ENCODE peak calls at places on chromosomes 12 and 14, in four cellular contexts. H is A549, X is K562, U is GM12878. R is an unnamed sample.

GRCh38 chr12:29309320-29309902 is 71.6 kb downstream of the ERGIC2 start:
- DNase-seq in X (no peak), U (no peak), H (no peak), R (peak)

GRCh38 chr12:87929346-87929745 is 99.9 kb downstream of the C12orf50 start:
- DNase-seq in X (no peak), H (no peak), U (no peak), R (no peak)

GRCh38 chr12:8475508-8475907 is 19.7 kb downstream of the CLEC6A start:
- DNase-seq in H (no peak), U (no peak), X (no peak), R (no peak)

GRCh38 chr12:100346660-100347059 is 10.2 kb upstream of the SLC17A8 start:
- DNase-seq in H (no peak), U (no peak), X (no peak), R (peak)

GRCh38 chr14:92644166-92644565 is 104.3 kb downstream of the LGMN start:
- DNase-seq in X (no peak), U (no peak), H (no peak), R (peak)

GRCh38 chr12:76010732-76011458 is 20.7 kb downstream of the PHLDA1 start:
- DNase-seq in U (no peak), X (no peak), H (no peak), R (peak)

GRCh38 chr12:123099556-123100192 is 51.2 kb downstream of the PITPNM2 start:
- DNase-seq in X (no peak), H (no peak), U (no peak), R (no peak)

GRCh38 chr12:76186507-76186906 is 102.0 kb upstream of the NAP1L1 start:
- DNase-seq in U (no peak), H (no peak), X (no peak), R (peak)

GRCh38 chr12:40634431-40635131 is 57.7 kb upstream of the CNTN1 start:
- DNase-seq in H (no peak), U (no peak), X (no peak), R (no peak)

GRCh38 chr14:32576088-32576795 is 247.1 kb downstream of the AKAP6 start:
- DNase-seq in H (peak), U (no peak), X (peak), R (peak)

GRCh38 chr12:108615918-108616317 is 17.8 kb downstream of the SELPLG start:
- DNase-seq in H (no peak), U (no peak), X (no peak), R (no peak)

GRCh38 chr14:72517736-72518135 is 376.2 kb downstream of the DPF3 start:
- DNase-seq in H (no peak), X (no peak), U (no peak), R (no peak)

GRCh38 chr12:91687052-91688017 is 458.3 kb downstream of the BTG1 start:
- DNase-seq in H (no peak), U (peak), X (no peak), R (no peak)

GRCh38 chr12:90399317-90399716 is 555.7 kb downstream of the CCER1 start:
- DNase-seq in X (no peak), H (no peak), U (no peak), R (no peak)

GRCh38 chr14:63231733-63232132 is 27.5 kb downstream of the RHOJ start:
- DNase-seq in H (no peak), X (no peak), U (no peak), R (no peak)

GRCh38 chr14:28294834-28295440 is 471.6 kb upstream of the FOXG1 start:
- DNase-seq in H (no peak), U (no peak), X (no peak), R (no peak)

GRCh38 chr12:43856932-43857331 is 21.1 kb downstream of the TMEM117 start:
- DNase-seq in U (no peak), H (no peak), X (no peak), R (no peak)

GRCh38 chr12:76083761-76084276 is 666 bp downstream of the NAP1L1 start:
- DNase-seq in X (peak), H (peak), U (no peak), R (peak)

GRCh38 chr12:123019841-123020138 is 39.3 kb downstream of the ARL6IP4 start:
- DNase-seq in U (no peak), X (no peak), H (no peak), R (no peak)

GRCh38 chr14:100640481-100641273 is 53.5 kb upstream of the BEGAIN start:
- DNase-seq in X (no peak), H (no peak), U (peak), R (peak)

GRCh38 chr14:97878727-97879126 is 1081.5 kb downstream of the VRK1 start:
- DNase-seq in H (no peak), U (no peak), X (no peak), R (no peak)

GRCh38 chr14:72605921-72606220 is 288.0 kb downstream of the DPF3 start:
- DNase-seq in X (no peak), H (no peak), U (no peak), R (no peak)

GRCh38 chr14:105108516-105108864 is 43.3 kb upstream of the GPR132 start:
- DNase-seq in H (no peak), U (no peak), X (no peak), R (no peak)

GRCh38 chr12:90037740-90038139 is 329.1 kb upstream of the ATP2B1 start:
- DNase-seq in H (no peak), X (no peak), U (no peak), R (peak)

GRCh38 chr12:107557589-107558100 is 128.0 kb upstream of the PWP1 start:
- DNase-seq in H (no peak), U (no peak), X (no peak), R (no peak)

GRCh38 chr12:42291680-42292079 is 34.2 kb downstream of the ZCRB1 start:
- DNase-seq in X (no peak), H (no peak), U (no peak), R (no peak)

GRCh38 chr12:58358369-58358768 is 417.0 kb downstream of the ATP23 start:
- DNase-seq in X (no peak), H (no peak), U (no peak), R (no peak)

GRCh38 chr12:58387199-58387598 is 445.8 kb downstream of the ATP23 start:
- DNase-seq in X (no peak), H (no peak), U (no peak), R (peak)

GRCh38 chr12:18383203-18383602 is 121.9 kb downstream of the PIK3C2G start:
- DNase-seq in H (peak), U (no peak), X (no peak), R (peak)

GRCh38 chr12:89694542-89694941 is 14.1 kb downstream of the ATP2B1 start:
- DNase-seq in U (no peak), H (no peak), X (no peak), R (no peak)

GRCh38 chr12:121575952-121576615 is 4.7 kb downstream of the KDM2B start:
- DNase-seq in H (no peak), U (no peak), X (no peak), R (no peak)

GRCh38 chr14:92897922-92898599 is 24.9 kb upstream of the CHGA start:
- DNase-seq in H (no peak), X (no peak), U (no peak), R (no peak)

GRCh38 chr14:100375963-100376735 is 53.0 kb downstream of the SLC25A47 start:
- DNase-seq in U (peak), X (peak), H (peak), R (peak)

GRCh38 chr12:38456769-38457168 is 140.2 kb downstream of the ALG10B start:
- DNase-seq in X (no peak), U (no peak), H (no peak), R (no peak)

GRCh38 chr12:14884458-14884878 is 1.2 kb downstream of the MGP start:
- DNase-seq in H (no peak), X (no peak), U (peak), R (peak)

GRCh38 chr12:113409462-113410124 is 5.9 kb upstream of the SDS start:
- DNase-seq in U (no peak), H (no peak), X (no peak), R (no peak)

GRCh38 chr12:100553851-100554404 is 19.6 kb upstream of the GAS2L3 start:
- DNase-seq in H (no peak), X (no peak), U (no peak), R (peak)

DNA sequence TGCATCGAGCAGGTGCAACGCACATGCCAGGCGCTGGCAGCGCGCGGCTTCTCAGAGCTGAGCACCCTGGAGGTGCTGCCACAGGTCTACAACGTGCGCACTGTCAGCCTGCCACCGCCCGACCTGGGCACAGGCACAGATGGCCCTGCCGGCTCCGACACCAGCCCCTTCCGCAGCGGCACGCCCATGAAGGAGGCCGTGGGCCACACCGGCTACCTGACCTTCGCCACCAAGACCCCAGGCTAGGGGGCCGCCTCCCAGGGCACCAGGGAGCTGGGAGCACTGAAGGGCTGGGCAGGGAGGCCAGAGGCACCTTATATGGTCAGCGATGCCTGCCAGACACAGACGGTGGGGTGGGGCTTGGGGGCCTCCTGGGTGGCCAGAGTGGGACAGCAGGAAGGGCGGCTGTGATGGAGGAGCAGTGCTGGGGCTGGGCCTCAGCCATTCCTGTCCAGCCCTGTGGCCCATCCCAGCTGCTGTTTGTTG is 5.6 kb downstream of the TRMT61A start:
- DNase-seq in U (no peak), X (no peak), H (no peak), R (no peak)
- TF ChIP-seq CEBPB in U (no peak), X (no peak), H (no peak), R (no peak)

GRCh38 chr14:95338436-95338835 is 18.7 kb upstream of the CLMN start:
- DNase-seq in H (no peak), U (no peak), X (no peak), R (no peak)

GRCh38 chr14:95340201-95340697 is 20.5 kb upstream of the CLMN start:
- DNase-seq in U (no peak), X (no peak), H (peak), R (no peak)

GRCh38 chr14:95341564-95341963 is 21.9 kb upstream of the CLMN start:
- DNase-seq in H (no peak), U (no peak), X (no peak), R (no peak)

GRCh38 chr14:95341115-95341514 is 21.4 kb upstream of the CLMN start:
- DNase-seq in U (no peak), H (no peak), X (no peak), R (no peak)

GRCh38 chr14:95339301-95339865 is 19.7 kb upstream of the CLMN start:
- DNase-seq in X (no peak), H (no peak), U (no peak), R (no peak)
- TF ChIP-seq POLR2A in X (no peak), H (no peak), U (no peak), R (no peak)

DNA sequence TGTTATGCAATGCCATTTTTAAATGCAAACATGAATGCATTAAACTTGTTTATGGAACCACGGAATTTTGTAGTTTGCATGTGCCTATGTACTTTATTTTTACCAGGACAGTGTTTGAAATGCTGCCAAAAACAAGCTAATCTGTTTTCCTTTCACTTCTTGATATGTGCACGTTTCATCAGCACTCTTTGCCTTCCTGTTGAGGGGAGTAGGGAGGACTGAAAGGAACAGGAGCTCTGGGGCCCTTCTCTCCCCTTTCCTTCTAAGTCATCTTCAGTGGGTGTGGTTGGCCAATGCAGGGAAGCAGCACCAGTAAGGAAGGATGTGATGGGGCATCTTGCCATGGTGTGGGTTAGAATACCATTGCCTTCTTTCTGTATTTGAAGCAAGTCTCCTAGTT is 12.1 kb upstream of the PPP4R4 start:
- DNase-seq in H (no peak), U (no peak), X (no peak), R (no peak)
- TF ChIP-seq ELK1 in H (no peak), U (no peak), X (no peak), R (no peak)

DNA sequence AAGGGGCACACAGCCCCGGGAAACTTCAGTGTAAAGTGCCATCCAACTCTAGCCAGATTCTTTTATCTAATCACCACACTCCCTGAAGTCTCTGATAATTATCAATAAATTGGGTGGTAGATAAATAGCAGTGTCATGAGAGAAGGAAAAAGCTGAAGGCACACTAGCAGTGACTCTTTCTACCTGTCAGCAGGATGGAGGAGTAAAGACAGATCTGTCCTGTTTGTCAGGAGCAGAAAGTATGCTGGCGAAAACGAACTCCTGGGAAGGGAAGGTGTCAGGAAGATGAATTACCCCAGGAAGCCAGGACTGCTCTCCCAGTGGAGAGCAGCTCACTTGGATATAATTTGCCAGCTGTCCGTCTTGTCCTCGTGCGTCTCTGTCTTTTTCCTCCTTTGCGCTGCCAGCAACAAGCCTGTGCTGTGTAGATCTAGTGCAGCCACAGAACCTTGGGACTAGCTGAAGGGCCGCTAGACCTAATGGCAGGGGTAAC is 981.9 kb downstream of the DIO2 start:
- DNase-seq in U (no peak), H (no peak), X (no peak), R (peak)
- TF ChIP-seq CEBPB in U (no peak), H (no peak), X (no peak), R (no peak)

GRCh38 chr14:95072310-95072709 is 85.0 kb downstream of the DICER1 start:
- DNase-seq in H (no peak), U (no peak), X (no peak), R (no peak)
- TF ChIP-seq POLR2A in H (no peak), U (no peak), X (no peak), R (no peak)

GRCh38 chr12:131511803-131512564 is 198.9 kb upstream of the SFSWAP start:
- DNase-seq in U (no peak), X (no peak), H (no peak), R (no peak)
- TF ChIP-seq ELK1 in U (no peak), X (no peak), H (no peak), R (no peak)

GRCh38 chr14:54423991-54424390 is 17.2 kb downstream of the CNIH1 start:
- DNase-seq in U (no peak), X (no peak), H (no peak), R (no peak)

GRCh38 chr14:54424479-54424901 is 16.7 kb downstream of the CNIH1 start:
- DNase-seq in U (no peak), X (no peak), H (no peak), R (no peak)

GRCh38 chr14:54425068-54425467 is 16.1 kb downstream of the CNIH1 start:
- DNase-seq in X (no peak), U (no peak), H (no peak), R (no peak)

GRCh38 chr14:54425537-54426274 is 15.5 kb downstream of the CNIH1 start:
- DNase-seq in U (no peak), H (no peak), X (no peak), R (no peak)

GRCh38 chr14:54420478-54421116 is 20.6 kb downstream of the CNIH1 start:
- DNase-seq in X (peak), U (no peak), H (peak), R (peak)
- TF ChIP-seq CEBPB in X (no peak), U (no peak), H (no peak), R (no peak)